ENCODE peak calls at places on chromosomes 2 and 18, in seven cellular contexts. P is NCI-H82; T is T-cell; Z is cardiac septum; S is stimulated activated CD8-positive, alpha-beta memory T cell treated with anti-CD3 and anti-CD28 coated beads, Interleukin-4, amount 100 ng/mL, for 4 hours; Y is NCI-H774; E is anterior cingulate cortex. A is an unnamed sample.

GRCh38 chr2:46351388-46352141 is 54.4 kb downstream of the EPAS1 start:
- DNase-seq in P (no peak), T (peak; percentile 66), Z (no peak), S (no peak), Y (no peak), E (no peak), A (no peak)

GRCh38 chr2:11785611-11785940 is 39.1 kb downstream of the LPIN1 start:
- DNase-seq in P (no peak), T (no peak), Z (no peak), S (no peak), Y (no peak), E (no peak), A (no peak)

GRCh38 chr2:156021326-156022040 is 311.0 kb downstream of the NR4A2 start:
- DNase-seq in P (peak; percentile 19), T (no peak), Z (no peak), S (no peak), Y (no peak), E (no peak), A (no peak)

GRCh38 chr2:144430722-144431163 is 89.2 kb downstream of the ZEB2 start:
- DNase-seq in P (peak; percentile 8), T (no peak), Z (no peak), S (no peak), Y (peak; percentile 8), E (no peak), A (no peak)

GRCh38 chr2:3073196-3073595 is 304.4 kb downstream of the EIPR1 start:
- DNase-seq in P (no peak), T (no peak), Z (no peak), S (no peak), Y (no peak), E (no peak), A (no peak)

GRCh38 chr2:240999001-240999791 is 778 bp downstream of the SNED1 start:
- DNase-seq in P (no peak), T (no peak), Z (peak; percentile 75), S (no peak), Y (no peak), E (no peak), A (no peak)

GRCh38 chr2:75035444-75036353 is 77.3 kb downstream of the POLE4 start:
- DNase-seq in P (no peak), T (no peak), Z (no peak), S (no peak), Y (no peak), E (no peak), A (no peak)

GRCh38 chr2:136305517-136306192 is 187.7 kb upstream of the CXCR4 start:
- DNase-seq in P (peak; percentile 24), T (no peak), Z (no peak), S (no peak), Y (no peak), E (no peak), A (no peak)

GRCh38 chr2:170922683-170923494 is 6.2 kb upstream of the GORASP2 start:
- DNase-seq in P (no peak), T (no peak), Z (no peak), S (no peak), Y (no peak), E (no peak), A (no peak)

GRCh38 chr18:41513438-41513837 is 441.6 kb upstream of the PIK3C3 start:
- DNase-seq in P (peak; percentile 31), T (no peak), Z (no peak), S (no peak), Y (no peak), E (no peak), A (no peak)

GRCh38 chr18:50924372-50924771 is 43.5 kb upstream of the ELAC1 start:
- DNase-seq in P (no peak), T (no peak), Z (no peak), S (no peak), Y (no peak), E (no peak), A (no peak)

GRCh38 chr18:63974991-63975390 is 5.1 kb downstream of the SERPINB8 start:
- DNase-seq in P (peak; percentile 8), T (no peak), Z (no peak), S (no peak), Y (no peak), E (no peak), A (no peak)

GRCh38 chr2:229815342-229815741 is 101.0 kb upstream of the DNER start:
- DNase-seq in P (no peak), T (no peak), Z (no peak), S (no peak), Y (no peak), E (no peak), A (no peak)

GRCh38 chr18:36314754-36315153 is 17.2 kb downstream of the FHOD3 start:
- DNase-seq in P (no peak), T (no peak), Z (no peak), S (no peak), Y (no peak), E (no peak), A (peak; percentile 59)

GRCh38 chr2:44233450-44234128 is 41.7 kb upstream of the SLC3A1 start:
- DNase-seq in P (no peak), T (no peak), Z (no peak), S (no peak), Y (peak; percentile 43), E (no peak), A (peak; percentile 9)

GRCh38 chr2:171965238-171965637 is 34.5 kb upstream of the METAP1D start:
- DNase-seq in P (no peak), T (no peak), Z (no peak), S (no peak), Y (no peak), E (no peak), A (no peak)

GRCh38 chr2:188292446-188293239 is 969 bp downstream of the GULP1 start:
- DNase-seq in P (peak; percentile 81), T (no peak), Z (peak; percentile 82), S (no peak), Y (peak; percentile 62), E (peak; percentile 34), A (peak; percentile 66)

GRCh38 chr2:80151248-80151647 is 153.3 kb downstream of the LRRTM1 start:
- DNase-seq in P (no peak), T (no peak), Z (no peak), S (no peak), Y (no peak), E (no peak), A (no peak)

GRCh38 chr2:149393647-149394046 is 63.3 kb downstream of the LYPD6 start:
- DNase-seq in P (peak; percentile 83), T (no peak), Z (no peak), S (no peak), Y (no peak), E (no peak), A (no peak)

GRCh38 chr2:219186754-219187456 is 8.8 kb downstream of the RETREG2 start:
- DNase-seq in P (no peak), T (no peak), Z (no peak), S (no peak), Y (no peak), E (no peak), A (no peak)

GRCh38 chr2:25369876-25370275 is 28.2 kb upstream of the DNMT3A start:
- DNase-seq in P (no peak), T (no peak), Z (no peak), S (no peak), Y (no peak), E (no peak), A (no peak)

GRCh38 chr2:176106636-176107539 is at the start of gene HOXD11:
- DNase-seq in P (peak; percentile 69), T (no peak), Z (no peak), S (no peak), Y (peak; percentile 74), E (no peak), A (no peak)

GRCh38 chr18:12518326-12518725 is 110.6 kb downstream of the PRELID3A start:
- DNase-seq in P (no peak), T (no peak), Z (no peak), S (no peak), Y (no peak), E (no peak), A (no peak)

GRCh38 chr2:176172007-176172747 is 15.1 kb downstream of the HOXD3 start:
- DNase-seq in P (no peak), T (no peak), Z (no peak), S (no peak), Y (no peak), E (no peak), A (no peak)

GRCh38 chr2:231670892-231671616 is 37.3 kb upstream of the PTMA start:
- DNase-seq in P (peak; percentile 63), T (no peak), Z (no peak), S (no peak), Y (no peak), E (no peak), A (no peak)

GRCh38 chr2:64943387-64944150 is 45.6 kb upstream of the SLC1A4 start:
- DNase-seq in P (peak; percentile 11), T (no peak), Z (no peak), S (no peak), Y (no peak), E (peak; percentile 86), A (peak; percentile 16)

GRCh38 chr2:220198911-220199310 is 571.5 kb downstream of the SLC4A3 start:
- DNase-seq in P (no peak), T (no peak), Z (no peak), S (no peak), Y (no peak), E (no peak), A (peak; percentile 39)

GRCh38 chr2:180730976-180731375 is 249.4 kb upstream of the UBE2E3 start:
- DNase-seq in P (no peak), T (no peak), Z (no peak), S (no peak), Y (no peak), E (no peak), A (no peak)

GRCh38 chr2:140454717-140455116 is 1674.5 kb upstream of the NXPH2 start:
- DNase-seq in P (no peak), T (no peak), Z (no peak), S (no peak), Y (no peak), E (peak; percentile 3), A (peak; percentile 79)

GRCh38 chr2:168635065-168635577 is 167.3 kb upstream of the NOSTRIN start:
- DNase-seq in P (peak; percentile 85), T (no peak), Z (no peak), S (no peak), Y (no peak), E (no peak), A (no peak)

GRCh38 chr2:136393515-136393914 is 275.6 kb upstream of the CXCR4 start:
- DNase-seq in P (no peak), T (no peak), Z (no peak), S (no peak), Y (no peak), E (no peak), A (no peak)

GRCh38 chr2:119638246-119638645 is 40.8 kb upstream of the TMEM177 start:
- DNase-seq in P (no peak), T (no peak), Z (no peak), S (no peak), Y (no peak), E (no peak), A (no peak)